ENCODE peak calls at places on chromosome X, in four cellular contexts. One of them, this sample, is unnamed.

GRCh38 chrX:46704767-46705386 is 54.0 kb downstream of the SLC9A7 start:
- DNase-seq in K562: no peak
- DNase-seq in HepG2: no peak
- DNase-seq in H1: no peak
- DNase-seq in this sample: no peak

GRCh38 chrX:70433848-70434351 is 10.7 kb upstream of the DLG3 start:
- DNase-seq in K562: peak
- DNase-seq in H1: peak
- DNase-seq in HepG2: peak
- DNase-seq in this sample: peak

GRCh38 chrX:1074172-1074571 is 138.3 kb downstream of the CRLF2 start:
- DNase-seq in H1: no peak
- DNase-seq in K562: no peak
- DNase-seq in HepG2: no peak
- DNase-seq in this sample: no peak

GRCh38 chrX:77162777-77163176 is 284.4 kb upstream of the FGF16 start:
- DNase-seq in HepG2: peak
- DNase-seq in K562: no peak
- DNase-seq in H1: no peak
- DNase-seq in this sample: no peak

GRCh38 chrX:39199429-39199828 is 398.2 kb downstream of the MID1IP1 start:
- DNase-seq in H1: no peak
- DNase-seq in K562: no peak
- DNase-seq in HepG2: no peak
- DNase-seq in this sample: no peak

GRCh38 chrX:49041683-49042529 is 1.3 kb downstream of the TFE3 start:
- DNase-seq in K562: no peak
- DNase-seq in H1: no peak
- DNase-seq in HepG2: no peak
- DNase-seq in this sample: no peak

GRCh38 chrX:154026136-154026806 is 6.6 kb upstream of the IRAK1 start:
- DNase-seq in H1: no peak
- DNase-seq in K562: no peak
- DNase-seq in HepG2: no peak
- DNase-seq in this sample: no peak

GRCh38 chrX:31212856-31213748 is 141.3 kb upstream of the FTHL17 start:
- DNase-seq in K562: no peak
- DNase-seq in HepG2: no peak
- DNase-seq in H1: no peak
- DNase-seq in this sample: no peak

GRCh38 chrX:23235051-23235450 is 99.6 kb upstream of the PTCHD1 start:
- DNase-seq in H1: no peak
- DNase-seq in HepG2: no peak
- DNase-seq in K562: no peak
- DNase-seq in this sample: no peak

GRCh38 chrX:8783100-8784098 is 17.8 kb downstream of the FAM9A start:
- DNase-seq in HepG2: peak
- DNase-seq in H1: peak
- DNase-seq in K562: peak
- DNase-seq in this sample: no peak

GRCh38 chrX:139058831-139059495 is 347.4 kb upstream of the FGF13 start:
- DNase-seq in HepG2: no peak
- DNase-seq in K562: peak
- DNase-seq in H1: no peak
- DNase-seq in this sample: no peak

GRCh38 chrX:153365670-153366069 is 31.7 kb downstream of the ZNF275 start:
- DNase-seq in H1: no peak
- DNase-seq in HepG2: no peak
- DNase-seq in K562: no peak
- DNase-seq in this sample: no peak

GRCh38 chrX:23844502-23845138 is 61.6 kb downstream of the SAT1 start:
- DNase-seq in HepG2: peak
- DNase-seq in H1: no peak
- DNase-seq in K562: peak
- DNase-seq in this sample: no peak

GRCh38 chrX:31128849-31129248 is 57.0 kb upstream of the FTHL17 start:
- DNase-seq in K562: no peak
- DNase-seq in H1: no peak
- DNase-seq in HepG2: no peak
- DNase-seq in this sample: no peak

GRCh38 chrX:115547448-115547847 is 13.5 kb upstream of the PLS3 start:
- DNase-seq in K562: no peak
- DNase-seq in H1: no peak
- DNase-seq in HepG2: peak
- DNase-seq in this sample: no peak

GRCh38 chrX:47358387-47359065 is 11.9 kb upstream of the ZNF157 start:
- DNase-seq in HepG2: no peak
- DNase-seq in K562: no peak
- DNase-seq in H1: no peak
- DNase-seq in this sample: no peak

GRCh38 chrX:24113161-24113560 is 36.4 kb upstream of the ZFX start:
- DNase-seq in H1: no peak
- DNase-seq in HepG2: no peak
- DNase-seq in K562: no peak
- DNase-seq in this sample: no peak

GRCh38 chrX:142184756-142185602 is 20.1 kb downstream of the MAGEC2 start:
- DNase-seq in HepG2: no peak
- DNase-seq in H1: no peak
- DNase-seq in K562: no peak
- DNase-seq in this sample: no peak

GRCh38 chrX:81355436-81355835 is 153.5 kb downstream of the SH3BGRL start:
- DNase-seq in H1: no peak
- DNase-seq in HepG2: no peak
- DNase-seq in K562: no peak
- DNase-seq in this sample: no peak

GRCh38 chrX:69027181-69028005 is 137.9 kb downstream of the PJA1 start:
- DNase-seq in HepG2: no peak
- DNase-seq in K562: no peak
- DNase-seq in H1: peak
- DNase-seq in this sample: no peak

GRCh38 chrX:48989483-48989882 is 12.6 kb downstream of the GRIPAP1 start:
- DNase-seq in HepG2: no peak
- DNase-seq in H1: no peak
- DNase-seq in K562: no peak
- DNase-seq in this sample: no peak

GRCh38 chrX:74656079-74656745 is 41.8 kb upstream of the RLIM start:
- DNase-seq in HepG2: no peak
- DNase-seq in K562: no peak
- DNase-seq in H1: no peak
- DNase-seq in this sample: no peak

GRCh38 chrX:13716905-13717304 is 17.5 kb downstream of the TRAPPC2 start:
- DNase-seq in H1: no peak
- DNase-seq in K562: no peak
- DNase-seq in HepG2: no peak
- DNase-seq in this sample: no peak

GRCh38 chrX:83860846-83861245 is at the start of gene CYLC1:
- DNase-seq in H1: no peak
- DNase-seq in HepG2: no peak
- DNase-seq in K562: no peak
- DNase-seq in this sample: no peak

GRCh38 chrX:133444952-133445831 is 29.9 kb upstream of the GPC4 start:
- DNase-seq in HepG2: no peak
- DNase-seq in H1: no peak
- DNase-seq in K562: no peak
- DNase-seq in this sample: peak

GRCh38 chrX:85084770-85085393 is 81.2 kb downstream of the APOOL start:
- DNase-seq in HepG2: peak
- DNase-seq in H1: no peak
- DNase-seq in K562: peak
- DNase-seq in this sample: peak

GRCh38 chrX:131711478-131711867 is 167.6 kb downstream of the OR13H1 start:
- DNase-seq in HepG2: no peak
- DNase-seq in K562: no peak
- DNase-seq in H1: no peak
- DNase-seq in this sample: no peak
- TF ChIP-seq RAD21 in HepG2: no peak
- TF ChIP-seq RAD21 in K562: no peak
- TF ChIP-seq RAD21 in H1: no peak
- TF ChIP-seq RAD21 in this sample: no peak

GRCh38 chrX:118901991-118902390 is 72.4 kb upstream of the LONRF3 start:
- DNase-seq in K562: no peak
- DNase-seq in H1: no peak
- DNase-seq in HepG2: no peak
- DNase-seq in this sample: no peak
- TF ChIP-seq FOSL1 in K562: no peak
- TF ChIP-seq FOSL1 in H1: no peak
- TF ChIP-seq FOSL1 in HepG2: no peak
- TF ChIP-seq FOSL1 in this sample: no peak

GRCh38 chrX:130636277-130636676 is 234.5 kb downstream of the RBMX2 start:
- DNase-seq in H1: no peak
- DNase-seq in K562: no peak
- DNase-seq in HepG2: no peak
- DNase-seq in this sample: no peak

DNA sequence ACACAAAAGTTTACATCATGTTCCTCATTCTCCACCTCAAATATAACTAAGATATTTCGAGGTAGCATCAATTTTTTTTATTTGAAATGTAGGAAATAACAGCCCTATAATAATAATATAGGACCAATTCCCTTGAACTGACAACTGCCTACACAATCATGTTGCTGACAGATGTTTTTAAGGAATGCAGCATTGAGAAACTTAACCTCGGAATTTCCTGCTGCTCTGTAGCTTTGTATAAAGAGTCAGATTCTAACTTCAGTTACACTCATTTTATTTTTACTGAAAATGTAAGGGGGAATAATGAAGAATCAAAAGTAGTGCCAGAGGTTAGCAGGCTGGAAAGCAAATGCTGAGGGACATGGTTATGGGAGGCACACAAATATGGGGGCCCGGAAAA is 235.8 kb downstream of the RBMX2 start:
- DNase-seq in H1: no peak
- DNase-seq in K562: no peak
- DNase-seq in HepG2: no peak
- DNase-seq in this sample: no peak
- TF ChIP-seq RAD21 in H1: no peak
- TF ChIP-seq RAD21 in K562: no peak
- TF ChIP-seq RAD21 in HepG2: no peak
- TF ChIP-seq RAD21 in this sample: no peak

DNA sequence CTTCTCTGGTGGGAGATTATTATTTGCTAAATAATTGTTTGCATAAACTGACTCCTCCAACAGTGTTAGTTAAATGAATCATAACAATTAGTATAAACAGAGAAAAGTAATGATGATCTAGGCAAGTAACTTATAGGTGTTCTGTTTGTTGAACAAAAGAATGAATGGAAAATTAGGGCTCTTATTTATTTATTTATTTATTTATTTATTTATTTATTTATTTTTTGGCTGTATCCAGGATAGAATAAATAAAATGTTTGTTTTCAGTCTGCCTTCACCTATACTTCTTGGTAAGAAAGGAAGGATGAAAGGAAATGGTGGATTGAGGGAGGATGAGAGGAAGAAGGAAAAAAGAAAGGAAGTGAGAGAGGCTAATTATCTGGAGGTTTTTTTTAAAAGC is 561.6 kb upstream of the MAGEB2 start:
- DNase-seq in HepG2: no peak
- DNase-seq in H1: no peak
- DNase-seq in K562: no peak
- DNase-seq in this sample: no peak
- TF ChIP-seq FOSL1 in HepG2: no peak
- TF ChIP-seq FOSL1 in H1: no peak
- TF ChIP-seq FOSL1 in K562: no peak
- TF ChIP-seq FOSL1 in this sample: no peak

GRCh38 chrX:2442694-2443093 is 58.1 kb downstream of the DHRSX start:
- DNase-seq in H1: no peak
- DNase-seq in K562: no peak
- DNase-seq in HepG2: no peak
- DNase-seq in this sample: no peak

GRCh38 chrX:2449135-2449886 is 51.5 kb downstream of the DHRSX start:
- DNase-seq in HepG2: no peak
- DNase-seq in H1: no peak
- DNase-seq in K562: no peak
- DNase-seq in this sample: no peak

GRCh38 chrX:2447484-2447883 is 53.3 kb downstream of the DHRSX start:
- DNase-seq in HepG2: no peak
- DNase-seq in K562: no peak
- DNase-seq in H1: no peak
- DNase-seq in this sample: no peak

GRCh38 chrX:2446815-2447214 is 54.0 kb downstream of the DHRSX start:
- DNase-seq in H1: no peak
- DNase-seq in K562: no peak
- DNase-seq in HepG2: no peak
- DNase-seq in this sample: no peak

GRCh38 chrX:2445662-2446623 is 54.8 kb downstream of the DHRSX start:
- DNase-seq in H1: no peak
- DNase-seq in K562: no peak
- DNase-seq in HepG2: no peak
- DNase-seq in this sample: peak
- TF ChIP-seq RAD21 in H1: no peak
- TF ChIP-seq RAD21 in K562: no peak
- TF ChIP-seq RAD21 in HepG2: no peak
- TF ChIP-seq RAD21 in this sample: no peak

This sample was measured in HCT116.